ENCODE peak calls at places on chromosomes 13 and 19, in nine cellular contexts. H is ovary, D is neural progenitor cell, V is cardiac muscle cell, A is heart right ventricle, I is suprapubic skin, T is uterus, U is hepatocyte, J is small intestine. S is an unnamed sample. For H3K9me3, the result is how much of the 10 kb centered on the place peaks cover.

GRCh38 chr19:13047374-13047773 is 52.1 kb downstream of the NFIX start:
- DNase-seq in A (no peak), I (no peak), T (no peak), H (no peak), D (no peak), V (no peak), U (no peak), J (no peak), S (no peak)

GRCh38 chr19:11673608-11674041 is 65.1 kb downstream of the ZNF823 start:
- DNase-seq in I (no peak), H (peak), J (peak), U (peak), D (peak), T (peak), V (peak), A (peak), S (no peak)

GRCh38 chr13:59970847-59971246 is 192.9 kb downstream of the DIAPH3 start:
- DNase-seq in T (no peak), I (no peak), A (peak), J (no peak), H (no peak), V (no peak), D (no peak), U (no peak), S (no peak)

GRCh38 chr19:6761053-6761676 is 6.1 kb downstream of the SH2D3A start:
- DNase-seq in T (no peak), V (no peak), D (peak), I (no peak), J (no peak), H (no peak), A (no peak), U (no peak), S (no peak)

GRCh38 chr19:5843295-5843927 is 3.9 kb upstream of the FUT6 start:
- DNase-seq in U (no peak), H (no peak), V (no peak), T (no peak), J (no peak), D (no peak), A (no peak), I (no peak), S (no peak)

GRCh38 chr13:104171132-104171531 is 1104.9 kb upstream of the SLC10A2 start:
- DNase-seq in T (no peak), I (no peak), A (no peak), D (no peak), H (no peak), V (no peak), J (no peak), U (peak), S (no peak)

GRCh38 chr19:46678110-46678732 is 17.2 kb upstream of the DACT3 start:
- DNase-seq in V (no peak), D (peak), J (no peak), U (no peak), T (no peak), H (no peak), A (no peak), I (no peak), S (no peak)

GRCh38 chr19:1852729-1853128 is 4.4 kb upstream of the REXO1 start:
- DNase-seq in V (no peak), I (no peak), T (no peak), A (no peak), U (no peak), H (no peak), D (no peak), J (no peak), S (no peak)

GRCh38 chr19:47227347-47228167 is 3.4 kb downstream of the BBC3 start:
- DNase-seq in D (peak), H (peak), T (peak), V (peak), A (peak), U (peak), J (no peak), I (peak), S (peak)

GRCh38 chr13:41054212-41054877 is 7.0 kb upstream of the WBP4 start:
- DNase-seq in D (peak), A (no peak), J (peak), I (no peak), U (peak), V (peak), H (no peak), T (peak), S (no peak)

GRCh38 chr13:23921451-23921888 is 24.2 kb upstream of the C1QTNF9B start:
- DNase-seq in T (no peak), V (peak), H (no peak), A (peak), D (peak), U (peak), J (peak), I (no peak), S (peak)

GRCh38 chr13:65959305-65959704 is 1270.8 kb downstream of the PCDH9 start:
- DNase-seq in J (no peak), U (no peak), I (no peak), D (no peak), A (no peak), H (no peak), T (no peak), V (no peak), S (no peak)

GRCh38 chr19:4553775-4554174 is 5.7 kb downstream of the SEMA6B start:
- DNase-seq in U (peak), I (no peak), A (no peak), V (no peak), H (no peak), T (no peak), J (no peak), D (no peak), S (no peak)

GRCh38 chr13:30565658-30566057 is 52.1 kb upstream of the USPL1 start:
- DNase-seq in J (no peak), V (no peak), D (no peak), H (no peak), T (no peak), U (no peak), A (no peak), I (no peak), S (no peak)

GRCh38 chr13:59806801-59807200 is 356.9 kb downstream of the DIAPH3 start:
- DNase-seq in A (no peak), J (no peak), T (no peak), V (no peak), U (no peak), D (no peak), H (no peak), I (no peak), S (no peak)

GRCh38 chr13:36323951-36324566 is 22.1 kb downstream of the SPART start:
- DNase-seq in J (peak), V (peak), D (no peak), T (no peak), A (no peak), H (no peak), U (no peak), I (no peak), S (no peak)

GRCh38 chr13:99339736-99340392 is 32.7 kb upstream of the GPR183 start:
- DNase-seq in D (no peak), U (no peak), T (no peak), J (peak), H (no peak), A (no peak), I (no peak), V (peak), S (no peak)

GRCh38 chr13:46289260-46289955 is 77.7 kb downstream of the LRRC63 start:
- DNase-seq in V (no peak), T (no peak), A (no peak), U (no peak), J (no peak), I (no peak), H (no peak), D (no peak), S (no peak)

GRCh38 chr19:13644648-13645047 is 119.7 kb upstream of the MRI1 start:
- DNase-seq in H (no peak), A (no peak), I (no peak), V (no peak), U (no peak), T (no peak), D (no peak), J (no peak), S (no peak)

GRCh38 chr19:1794424-1795185 is 17.5 kb downstream of the ATP8B3 start:
- DNase-seq in I (no peak), H (no peak), D (no peak), V (no peak), T (no peak), U (no peak), J (no peak), A (no peak), S (no peak)

DNA sequence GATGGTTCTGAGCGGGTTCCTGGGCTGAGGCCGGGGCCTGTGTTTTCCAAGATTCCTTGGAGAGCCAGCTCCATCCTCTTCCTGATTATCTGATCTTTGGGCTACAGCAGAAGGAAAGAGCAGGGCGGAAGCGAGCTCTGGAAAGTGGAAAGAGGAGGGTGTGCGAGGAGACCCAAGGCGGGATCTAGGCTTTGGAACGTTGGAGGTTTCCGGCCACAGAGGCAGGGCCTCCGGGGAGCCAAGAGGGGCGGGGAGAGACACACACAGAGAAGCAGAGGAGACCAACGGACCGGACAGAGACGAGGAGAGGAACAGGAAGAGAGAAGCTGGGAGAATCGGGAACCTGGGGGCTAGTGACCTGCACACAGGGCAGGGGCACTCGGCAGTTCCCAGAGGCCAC is at the start of gene CLEC11A:
- DNase-seq in A (peak), I (peak), T (peak), D (no peak), V (peak), H (peak), U (peak), J (no peak), S (peak)
- H3K27ac ChIP-seq in A (peak), I (peak), T (peak), D (no peak), V (no peak), H (no peak), U (peak), J (no peak), S (peak)

GRCh38 chr19:52653161-52653560 is 15.0 kb upstream of the ZNF83 start:
- DNase-seq in A (no peak), T (no peak), U (no peak), V (no peak), J (no peak), H (no peak), I (no peak), D (no peak), S (no peak)
- H3K9me3 ChIP-seq in A (under half), T (under half), U (under half), V (under half), J (under half), H (under half), I (under half), D (under half), S (under half)

DNA sequence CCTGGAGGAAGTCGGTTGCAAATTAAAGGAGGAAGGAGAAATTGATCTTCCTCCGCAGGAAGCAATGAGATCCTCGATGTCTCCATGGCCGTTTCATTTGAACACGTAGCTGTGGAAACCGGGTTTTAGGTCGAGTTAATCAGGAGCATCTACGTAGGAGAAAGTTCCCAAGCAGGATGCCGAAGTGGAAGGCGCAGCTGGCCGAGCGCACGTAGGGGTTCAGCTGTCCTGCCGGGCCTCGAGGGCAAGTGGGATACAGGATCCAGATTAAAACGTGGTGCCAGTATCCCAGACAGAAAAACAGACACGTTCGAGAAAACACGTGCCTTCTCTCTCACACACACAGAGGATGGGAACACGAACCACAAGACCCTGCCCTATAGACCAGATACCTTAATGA is 40.3 kb upstream of the POMP start:
- DNase-seq in I (no peak), J (no peak), A (no peak), V (no peak), U (no peak), D (no peak), T (no peak), H (no peak), S (no peak)
- H3K4me3 ChIP-seq in I (no peak), J (no peak), A (peak), V (no peak), U (no peak), D (no peak), T (no peak), H (no peak), S (no peak)

GRCh38 chr13:110347535-110348308 is 40.6 kb downstream of the COL4A2 start:
- DNase-seq in I (no peak), A (peak), D (no peak), T (peak), U (no peak), V (peak), H (no peak), J (no peak), S (no peak)
- H3K27ac ChIP-seq in I (peak), A (peak), D (no peak), T (peak), U (no peak), V (no peak), H (no peak), J (no peak), S (peak)

GRCh38 chr19:56760842-56761241 is 79.7 kb downstream of the PEG3 start:
- DNase-seq in V (no peak), U (no peak), T (no peak), H (no peak), D (no peak), I (no peak), A (no peak), J (no peak), S (no peak)

GRCh38 chr19:56765107-56765506 is 75.4 kb downstream of the PEG3 start:
- DNase-seq in T (peak), U (no peak), V (peak), H (peak), D (no peak), A (peak), J (no peak), I (no peak), S (no peak)

GRCh38 chr19:56764296-56764695 is 76.2 kb downstream of the PEG3 start:
- DNase-seq in V (no peak), U (no peak), H (no peak), J (no peak), I (no peak), D (no peak), A (no peak), T (no peak), S (no peak)

GRCh38 chr19:56759531-56759930 is 81.0 kb downstream of the PEG3 start:
- DNase-seq in T (no peak), J (no peak), H (no peak), A (no peak), V (no peak), D (no peak), U (no peak), I (no peak), S (no peak)
- H3K9me3 ChIP-seq in T (under half), J (under half), H (under half), A (under half), V (under half), D (under half), U (under half), I (under half), S (under half)

GRCh38 chr19:43414554-43414953 is at the start of gene TEX101:
- DNase-seq in T (no peak), I (no peak), A (no peak), H (no peak), D (no peak), V (no peak), U (no peak), J (no peak), S (no peak)

GRCh38 chr19:43420954-43421353 is 6.3 kb downstream of the TEX101 start:
- DNase-seq in A (no peak), V (no peak), J (no peak), D (no peak), U (no peak), H (no peak), I (no peak), T (no peak), S (no peak)

GRCh38 chr19:43412441-43412840 is 2.2 kb upstream of the TEX101 start:
- DNase-seq in I (no peak), T (no peak), H (no peak), D (no peak), V (no peak), J (no peak), U (no peak), A (no peak), S (no peak)

GRCh38 chr19:43422000-43422688 is 7.5 kb downstream of the TEX101 start:
- DNase-seq in D (no peak), I (no peak), J (no peak), V (no peak), A (no peak), T (no peak), U (no peak), H (no peak), S (no peak)

GRCh38 chr19:43416951-43417623 is 2.4 kb downstream of the TEX101 start:
- DNase-seq in H (no peak), D (no peak), A (no peak), T (no peak), I (no peak), J (peak), V (no peak), U (no peak), S (no peak)
- H3K4me3 ChIP-seq in H (no peak), D (no peak), A (no peak), T (no peak), I (no peak), J (no peak), V (no peak), U (no peak), S (no peak)